ENCODE peak calls at places on chromosomes 3 and 15, in nine cellular contexts. W is left ventricle myocardium inferior, F is neural progenitor cell, C is sigmoid colon, B is ascending aorta, O is HFF-Myc, H is heart right ventricle, L is astrocyte, J is Peyer's patch. Y is an unnamed sample.
A peak's percentile ranks its signal among the peaks of the same experiment; 100 is the strongest.

GRCh38 chr15:82572986-82573385 is 32.7 kb upstream of the RPS17 start:
- DNase-seq in J (no peak), C (no peak), L (no peak), B (no peak), F (no peak), O (no peak), W (no peak), H (no peak), Y (no peak)

GRCh38 chr3:177823701-177824189 is 626.5 kb upstream of the TBL1XR1 start:
- DNase-seq in B (no peak), O (no peak), H (no peak), W (no peak), F (no peak), J (no peak), L (no peak), C (peak; percentile 57), Y (no peak)

GRCh38 chr3:103927896-103928295 is 1438.8 kb upstream of the ALCAM start:
- DNase-seq in C (no peak), F (no peak), O (no peak), B (no peak), H (no peak), W (no peak), J (no peak), L (no peak), Y (no peak)

GRCh38 chr3:196093271-196094111 is 11.6 kb upstream of the TFRC start:
- DNase-seq in O (no peak), J (no peak), L (no peak), C (no peak), F (no peak), B (no peak), W (no peak), H (no peak), Y (no peak)

GRCh38 chr15:88250826-88251225 is 5.7 kb downstream of the NTRK3 start:
- DNase-seq in W (no peak), O (no peak), C (no peak), J (no peak), F (no peak), H (no peak), B (no peak), L (no peak), Y (no peak)

GRCh38 chr3:141379250-141379872 is 11.1 kb downstream of the ZBTB38 start:
- DNase-seq in H (no peak), J (no peak), F (no peak), O (no peak), W (no peak), B (no peak), L (no peak), C (no peak), Y (no peak)

GRCh38 chr3:104896624-104897023 is 470.1 kb upstream of the ALCAM start:
- DNase-seq in W (no peak), L (no peak), F (no peak), C (no peak), H (no peak), J (no peak), O (no peak), B (no peak), Y (no peak)

GRCh38 chr3:183489455-183490210 is 61.2 kb upstream of the MCF2L2 start:
- DNase-seq in L (peak; percentile 14), C (no peak), J (no peak), B (no peak), F (no peak), O (no peak), H (no peak), W (no peak), Y (no peak)

GRCh38 chr3:123385981-123386380 is 62.9 kb downstream of the ADCY5 start:
- DNase-seq in W (peak; percentile 52), J (peak; percentile 39), O (no peak), B (no peak), L (peak; percentile 18), F (no peak), H (peak; percentile 59), C (peak; percentile 85), Y (no peak)

GRCh38 chr15:49831206-49831965 is 210.5 kb downstream of the DTWD1 start:
- DNase-seq in H (peak; percentile 44), W (peak; percentile 53), L (peak; percentile 89), O (peak; percentile 82), B (no peak), C (peak; percentile 74), J (no peak), F (no peak), Y (peak; percentile 84)

GRCh38 chr3:142275856-142276255 is 50.5 kb upstream of the GK5 start:
- DNase-seq in H (no peak), J (no peak), W (no peak), F (no peak), L (peak; percentile 96), C (no peak), O (no peak), B (no peak), Y (peak; percentile 93)

GRCh38 chr3:127748754-127749327 is 73.5 kb downstream of the MGLL start:
- DNase-seq in F (no peak), J (peak; percentile 44), C (peak; percentile 78), O (no peak), W (no peak), L (no peak), B (no peak), H (no peak), Y (no peak)

GRCh38 chr3:13671536-13672233 is 122.8 kb downstream of the FBLN2 start:
- DNase-seq in F (no peak), O (no peak), W (no peak), J (no peak), C (no peak), H (no peak), L (no peak), B (no peak), Y (no peak)

GRCh38 chr3:179108091-179108490 is 36.5 kb upstream of the ZMAT3 start:
- DNase-seq in H (no peak), C (no peak), O (no peak), B (no peak), F (no peak), J (no peak), W (no peak), L (peak; percentile 91), Y (no peak)

GRCh38 chr3:31634485-31634884 is 101.8 kb downstream of the STT3B start:
- DNase-seq in F (no peak), J (no peak), L (peak; percentile 44), B (no peak), H (no peak), C (no peak), O (peak; percentile 76), W (no peak), Y (peak; percentile 65)

GRCh38 chr3:30186741-30187219 is 419.6 kb upstream of the TGFBR2 start:
- DNase-seq in L (no peak), F (no peak), W (peak; percentile 16), O (no peak), C (no peak), H (peak; percentile 54), J (no peak), B (no peak), Y (no peak)

GRCh38 chr3:183254816-183255730 is 2.0 kb downstream of the B3GNT5 start:
- DNase-seq in W (no peak), J (no peak), H (no peak), B (no peak), C (peak; percentile 46), O (no peak), L (peak; percentile 15), F (peak; percentile 29), Y (no peak)

GRCh38 chr3:151171145-151171544 is 31.9 kb downstream of the GPR171 start:
- DNase-seq in L (no peak), C (peak; percentile 64), F (no peak), H (peak; percentile 14), W (no peak), B (no peak), O (no peak), J (no peak), Y (no peak)

GRCh38 chr3:169597083-169597609 is 66.4 kb downstream of the MECOM start:
- DNase-seq in H (no peak), C (no peak), B (no peak), J (no peak), W (no peak), O (no peak), F (no peak), L (no peak), Y (no peak)

GRCh38 chr3:169596126-169596525 is 67.4 kb downstream of the MECOM start:
- DNase-seq in C (no peak), L (no peak), F (no peak), W (no peak), O (no peak), J (no peak), B (no peak), H (no peak), Y (no peak)

GRCh38 chr3:169594402-169594801 is 69.1 kb downstream of the MECOM start:
- DNase-seq in C (no peak), L (no peak), H (no peak), O (no peak), B (no peak), J (no peak), F (no peak), W (no peak), Y (no peak)

GRCh38 chr3:169591159-169591951 is 72.2 kb downstream of the MECOM start:
- DNase-seq in B (no peak), O (no peak), H (no peak), F (no peak), W (no peak), C (no peak), J (no peak), L (no peak), Y (no peak)

GRCh38 chr3:169591983-169592644 is 71.4 kb downstream of the MECOM start:
- DNase-seq in L (peak; percentile 34), W (no peak), C (no peak), H (no peak), B (no peak), J (no peak), F (no peak), O (no peak), Y (no peak)
- H3K4me3 ChIP-seq in L (no peak overlapping the region), W (no peak overlapping the region), C (no peak overlapping the region), H (no peak overlapping the region), B (peak overlapping the region; percentile 41), J (no peak overlapping the region), F (no peak overlapping the region), O (no peak overlapping the region), Y (no peak overlapping the region)

GRCh38 chr15:42215854-42216829 is 8.0 kb upstream of the VPS39 start:
- DNase-seq in J (no peak), B (no peak), L (no peak), C (no peak), W (no peak), F (no peak), H (no peak), O (no peak), Y (no peak)
- TF ChIP-seq CTCF in J (no peak), B (no peak), L (no peak), C (no peak), W (peak; percentile 44), F (no peak), H (peak; percentile 24), O (no peak), Y (no peak)

DNA sequence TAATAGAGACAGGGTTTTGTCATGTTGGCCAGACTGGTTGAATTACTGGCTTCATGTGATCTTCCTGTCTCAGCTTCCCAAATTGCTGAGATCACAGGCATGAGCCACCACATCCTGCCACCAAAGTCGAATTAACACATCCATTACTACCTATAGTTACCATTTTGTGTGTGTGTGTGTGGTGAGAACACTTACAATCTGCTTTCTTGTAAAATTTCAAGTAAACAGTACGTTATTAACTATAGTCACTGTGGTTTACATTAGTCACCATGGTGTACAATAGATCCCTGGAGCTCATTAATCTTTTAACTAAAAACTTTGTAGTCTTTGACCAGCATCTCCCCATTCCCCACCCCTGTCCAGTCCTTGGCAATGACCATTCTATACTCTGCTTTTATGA is 270.0 kb downstream of the NAALADL2 start:
- DNase-seq in F (no peak), J (no peak), L (peak; percentile 91), W (no peak), B (no peak), O (no peak), C (no peak), H (no peak), Y (no peak)
- H3K4me3 ChIP-seq in F (no peak overlapping the region), J (no peak overlapping the region), L (no peak overlapping the region), W (no peak overlapping the region), B (no peak overlapping the region), O (no peak overlapping the region), C (no peak overlapping the region), H (no peak overlapping the region), Y (no peak overlapping the region)

GRCh38 chr15:41557673-41558399 is 1.2 kb upstream of the TYRO3 start:
- DNase-seq in W (peak; percentile 65), F (peak; percentile 90), C (peak; percentile 78), L (peak; percentile 32), J (peak; percentile 73), H (no peak), O (no peak), B (no peak), Y (no peak)
- TF ChIP-seq CTCF in W (peak; percentile 86), F (peak; percentile 99), C (peak; percentile 60), L (peak; percentile 85), J (peak; percentile 72), H (peak; percentile 91), O (peak; percentile 97), B (peak; percentile 43), Y (peak; percentile 84)